ENCODE peak calls at places on chromosomes 7 and 10, in nine cellular contexts. One of them, this sample, is unnamed.

GRCh38 chr10:102119417-102120141 is 589 bp downstream of the LDB1 start:
- DNase-seq in psoas muscle: peak; percentile 75
- DNase-seq in SK-N-SH: peak; percentile 84
- DNase-seq in NAMALWA: peak; percentile 77
- DNase-seq in AG04450: peak; percentile 36
- DNase-seq in NK-92 treated with Interleukin-12 subunit alpha and Interleukin-12 subunit beta, amount 100 ng/mL, for 24 hours: no peak
- DNase-seq in GM12891: no peak
- DNase-seq in RCC 7860: peak; percentile 20
- DNase-seq in activated naive CD4-positive, alpha-beta T cell: peak; percentile 33
- DNase-seq in this sample: peak; percentile 62

GRCh38 chr7:27156508-27156898 is at the start of gene HOXA7:
- DNase-seq in psoas muscle: peak; percentile 93
- DNase-seq in SK-N-SH: peak; percentile 56
- DNase-seq in NAMALWA: no peak
- DNase-seq in AG04450: no peak
- DNase-seq in NK-92 treated with Interleukin-12 subunit alpha and Interleukin-12 subunit beta, amount 100 ng/mL, for 24 hours: peak; percentile 65
- DNase-seq in GM12891: no peak
- DNase-seq in RCC 7860: peak; percentile 3
- DNase-seq in activated naive CD4-positive, alpha-beta T cell: no peak
- DNase-seq in this sample: peak; percentile 79

GRCh38 chr10:52729259-52730104 is 43.1 kb downstream of the MBL2 start:
- DNase-seq in psoas muscle: no peak
- DNase-seq in SK-N-SH: peak; percentile 56
- DNase-seq in NAMALWA: peak; percentile 44
- DNase-seq in AG04450: no peak
- DNase-seq in NK-92 treated with Interleukin-12 subunit alpha and Interleukin-12 subunit beta, amount 100 ng/mL, for 24 hours: no peak
- DNase-seq in GM12891: no peak
- DNase-seq in RCC 7860: peak; percentile 33
- DNase-seq in activated naive CD4-positive, alpha-beta T cell: no peak
- DNase-seq in this sample: peak; percentile 40

GRCh38 chr10:78296794-78297193 is 263.1 kb downstream of the RPS24 start:
- DNase-seq in psoas muscle: no peak
- DNase-seq in SK-N-SH: no peak
- DNase-seq in NAMALWA: no peak
- DNase-seq in AG04450: no peak
- DNase-seq in NK-92 treated with Interleukin-12 subunit alpha and Interleukin-12 subunit beta, amount 100 ng/mL, for 24 hours: no peak
- DNase-seq in GM12891: no peak
- DNase-seq in RCC 7860: no peak
- DNase-seq in activated naive CD4-positive, alpha-beta T cell: no peak
- DNase-seq in this sample: no peak

GRCh38 chr7:1758859-1759521 is 88.9 kb downstream of the ELFN1 start:
- DNase-seq in psoas muscle: no peak
- DNase-seq in SK-N-SH: no peak
- DNase-seq in NAMALWA: no peak
- DNase-seq in AG04450: no peak
- DNase-seq in NK-92 treated with Interleukin-12 subunit alpha and Interleukin-12 subunit beta, amount 100 ng/mL, for 24 hours: no peak
- DNase-seq in GM12891: no peak
- DNase-seq in RCC 7860: no peak
- DNase-seq in activated naive CD4-positive, alpha-beta T cell: no peak
- DNase-seq in this sample: no peak

GRCh38 chr7:77247206-77247850 is 47.7 kb upstream of the FGL2 start:
- DNase-seq in psoas muscle: peak; percentile 74
- DNase-seq in SK-N-SH: peak; percentile 72
- DNase-seq in NAMALWA: peak; percentile 93
- DNase-seq in AG04450: peak; percentile 49
- DNase-seq in NK-92 treated with Interleukin-12 subunit alpha and Interleukin-12 subunit beta, amount 100 ng/mL, for 24 hours: peak; percentile 73
- DNase-seq in GM12891: no peak
- DNase-seq in RCC 7860: peak; percentile 58
- DNase-seq in activated naive CD4-positive, alpha-beta T cell: peak; percentile 83
- DNase-seq in this sample: peak; percentile 76

GRCh38 chr10:110081914-110082313 is 74.1 kb downstream of the ADD3 start:
- DNase-seq in psoas muscle: no peak
- DNase-seq in SK-N-SH: no peak
- DNase-seq in NAMALWA: no peak
- DNase-seq in AG04450: no peak
- DNase-seq in NK-92 treated with Interleukin-12 subunit alpha and Interleukin-12 subunit beta, amount 100 ng/mL, for 24 hours: no peak
- DNase-seq in GM12891: no peak
- DNase-seq in RCC 7860: no peak
- DNase-seq in activated naive CD4-positive, alpha-beta T cell: no peak
- DNase-seq in this sample: peak; percentile 86

GRCh38 chr10:70723771-70724170 is 51.5 kb downstream of the ADAMTS14 start:
- DNase-seq in psoas muscle: no peak
- DNase-seq in SK-N-SH: no peak
- DNase-seq in NAMALWA: no peak
- DNase-seq in AG04450: no peak
- DNase-seq in NK-92 treated with Interleukin-12 subunit alpha and Interleukin-12 subunit beta, amount 100 ng/mL, for 24 hours: no peak
- DNase-seq in GM12891: no peak
- DNase-seq in RCC 7860: no peak
- DNase-seq in activated naive CD4-positive, alpha-beta T cell: no peak
- DNase-seq in this sample: no peak

GRCh38 chr10:28890121-28890950 is 213.0 kb downstream of the BAMBI start:
- DNase-seq in psoas muscle: no peak
- DNase-seq in SK-N-SH: no peak
- DNase-seq in NAMALWA: no peak
- DNase-seq in AG04450: no peak
- DNase-seq in NK-92 treated with Interleukin-12 subunit alpha and Interleukin-12 subunit beta, amount 100 ng/mL, for 24 hours: no peak
- DNase-seq in GM12891: no peak
- DNase-seq in RCC 7860: no peak
- DNase-seq in activated naive CD4-positive, alpha-beta T cell: no peak
- DNase-seq in this sample: peak; percentile 35

GRCh38 chr7:30281791-30282190 is 2.6 kb upstream of the ZNRF2 start:
- DNase-seq in psoas muscle: no peak
- DNase-seq in SK-N-SH: no peak
- DNase-seq in NAMALWA: no peak
- DNase-seq in AG04450: no peak
- DNase-seq in NK-92 treated with Interleukin-12 subunit alpha and Interleukin-12 subunit beta, amount 100 ng/mL, for 24 hours: no peak
- DNase-seq in GM12891: no peak
- DNase-seq in RCC 7860: no peak
- DNase-seq in activated naive CD4-positive, alpha-beta T cell: no peak
- DNase-seq in this sample: no peak

GRCh38 chr7:92740713-92741126 is 95.7 kb downstream of the CDK6 start:
- DNase-seq in psoas muscle: no peak
- DNase-seq in SK-N-SH: no peak
- DNase-seq in NAMALWA: no peak
- DNase-seq in AG04450: peak; percentile 71
- DNase-seq in NK-92 treated with Interleukin-12 subunit alpha and Interleukin-12 subunit beta, amount 100 ng/mL, for 24 hours: no peak
- DNase-seq in GM12891: no peak
- DNase-seq in RCC 7860: peak; percentile 93
- DNase-seq in activated naive CD4-positive, alpha-beta T cell: no peak
- DNase-seq in this sample: peak; percentile 81

GRCh38 chr7:37346761-37347160 is 101.9 kb downstream of the ELMO1 start:
- DNase-seq in psoas muscle: no peak
- DNase-seq in SK-N-SH: no peak
- DNase-seq in NAMALWA: no peak
- DNase-seq in AG04450: no peak
- DNase-seq in NK-92 treated with Interleukin-12 subunit alpha and Interleukin-12 subunit beta, amount 100 ng/mL, for 24 hours: no peak
- DNase-seq in GM12891: no peak
- DNase-seq in RCC 7860: no peak
- DNase-seq in activated naive CD4-positive, alpha-beta T cell: no peak
- DNase-seq in this sample: no peak

GRCh38 chr7:131933890-131934289 is 377.5 kb upstream of the PODXL start:
- DNase-seq in psoas muscle: no peak
- DNase-seq in SK-N-SH: no peak
- DNase-seq in NAMALWA: no peak
- DNase-seq in AG04450: no peak
- DNase-seq in NK-92 treated with Interleukin-12 subunit alpha and Interleukin-12 subunit beta, amount 100 ng/mL, for 24 hours: no peak
- DNase-seq in GM12891: no peak
- DNase-seq in RCC 7860: no peak
- DNase-seq in activated naive CD4-positive, alpha-beta T cell: no peak
- DNase-seq in this sample: no peak

GRCh38 chr7:38775503-38775902 is 133.5 kb downstream of the VPS41 start:
- DNase-seq in psoas muscle: no peak
- DNase-seq in SK-N-SH: no peak
- DNase-seq in NAMALWA: no peak
- DNase-seq in AG04450: no peak
- DNase-seq in NK-92 treated with Interleukin-12 subunit alpha and Interleukin-12 subunit beta, amount 100 ng/mL, for 24 hours: no peak
- DNase-seq in GM12891: no peak
- DNase-seq in RCC 7860: no peak
- DNase-seq in activated naive CD4-positive, alpha-beta T cell: no peak
- DNase-seq in this sample: no peak

GRCh38 chr7:5207131-5207530 is 17.1 kb downstream of the WIPI2 start:
- DNase-seq in psoas muscle: no peak
- DNase-seq in SK-N-SH: no peak
- DNase-seq in NAMALWA: no peak
- DNase-seq in AG04450: no peak
- DNase-seq in NK-92 treated with Interleukin-12 subunit alpha and Interleukin-12 subunit beta, amount 100 ng/mL, for 24 hours: no peak
- DNase-seq in GM12891: no peak
- DNase-seq in RCC 7860: no peak
- DNase-seq in activated naive CD4-positive, alpha-beta T cell: no peak
- DNase-seq in this sample: no peak

GRCh38 chr10:29022513-29022912 is 266.4 kb upstream of the LYZL1 start:
- DNase-seq in psoas muscle: no peak
- DNase-seq in SK-N-SH: peak; percentile 48
- DNase-seq in NAMALWA: no peak
- DNase-seq in AG04450: no peak
- DNase-seq in NK-92 treated with Interleukin-12 subunit alpha and Interleukin-12 subunit beta, amount 100 ng/mL, for 24 hours: no peak
- DNase-seq in GM12891: no peak
- DNase-seq in RCC 7860: no peak
- DNase-seq in activated naive CD4-positive, alpha-beta T cell: no peak
- DNase-seq in this sample: no peak

GRCh38 chr7:102152672-102153585 is 133.7 kb upstream of the SH2B2 start:
- DNase-seq in psoas muscle: no peak
- DNase-seq in SK-N-SH: no peak
- DNase-seq in NAMALWA: peak; percentile 27
- DNase-seq in AG04450: no peak
- DNase-seq in NK-92 treated with Interleukin-12 subunit alpha and Interleukin-12 subunit beta, amount 100 ng/mL, for 24 hours: no peak
- DNase-seq in GM12891: no peak
- DNase-seq in RCC 7860: peak; percentile 39
- DNase-seq in activated naive CD4-positive, alpha-beta T cell: no peak
- DNase-seq in this sample: peak; percentile 23

GRCh38 chr7:45938626-45939302 is 17.7 kb upstream of the IGFBP3 start:
- DNase-seq in psoas muscle: no peak
- DNase-seq in SK-N-SH: no peak
- DNase-seq in NAMALWA: no peak
- DNase-seq in AG04450: no peak
- DNase-seq in NK-92 treated with Interleukin-12 subunit alpha and Interleukin-12 subunit beta, amount 100 ng/mL, for 24 hours: no peak
- DNase-seq in GM12891: no peak
- DNase-seq in RCC 7860: no peak
- DNase-seq in activated naive CD4-positive, alpha-beta T cell: no peak
- DNase-seq in this sample: no peak

GRCh38 chr10:98254234-98254858 is 13.6 kb downstream of the LOXL4 start:
- DNase-seq in psoas muscle: no peak
- DNase-seq in SK-N-SH: peak; percentile 65
- DNase-seq in NAMALWA: no peak
- DNase-seq in AG04450: no peak
- DNase-seq in NK-92 treated with Interleukin-12 subunit alpha and Interleukin-12 subunit beta, amount 100 ng/mL, for 24 hours: no peak
- DNase-seq in GM12891: no peak
- DNase-seq in RCC 7860: no peak
- DNase-seq in activated naive CD4-positive, alpha-beta T cell: no peak
- DNase-seq in this sample: no peak

GRCh38 chr7:4882169-4882741 is 1.3 kb downstream of the RADIL start:
- DNase-seq in psoas muscle: peak; percentile 82
- DNase-seq in SK-N-SH: peak; percentile 88
- DNase-seq in NAMALWA: no peak
- DNase-seq in AG04450: no peak
- DNase-seq in NK-92 treated with Interleukin-12 subunit alpha and Interleukin-12 subunit beta, amount 100 ng/mL, for 24 hours: no peak
- DNase-seq in GM12891: no peak
- DNase-seq in RCC 7860: no peak
- DNase-seq in activated naive CD4-positive, alpha-beta T cell: no peak
- DNase-seq in this sample: peak; percentile 65

GRCh38 chr7:95916573-95917371 is 144.4 kb downstream of the DYNC1I1 start:
- DNase-seq in psoas muscle: peak; percentile 80
- DNase-seq in SK-N-SH: peak; percentile 57
- DNase-seq in NAMALWA: peak; percentile 85
- DNase-seq in AG04450: peak; percentile 42
- DNase-seq in NK-92 treated with Interleukin-12 subunit alpha and Interleukin-12 subunit beta, amount 100 ng/mL, for 24 hours: peak; percentile 74
- DNase-seq in GM12891: peak; percentile 27
- DNase-seq in RCC 7860: peak; percentile 28
- DNase-seq in activated naive CD4-positive, alpha-beta T cell: peak; percentile 71
- DNase-seq in this sample: peak; percentile 67

GRCh38 chr10:58573970-58574538 is 61.4 kb downstream of the BICC1 start:
- DNase-seq in psoas muscle: no peak
- DNase-seq in SK-N-SH: no peak
- DNase-seq in NAMALWA: no peak
- DNase-seq in AG04450: no peak
- DNase-seq in NK-92 treated with Interleukin-12 subunit alpha and Interleukin-12 subunit beta, amount 100 ng/mL, for 24 hours: no peak
- DNase-seq in GM12891: no peak
- DNase-seq in RCC 7860: no peak
- DNase-seq in activated naive CD4-positive, alpha-beta T cell: no peak
- DNase-seq in this sample: peak; percentile 29

GRCh38 chr10:28180654-28181053 is 122.2 kb downstream of the MPP7 start:
- DNase-seq in psoas muscle: no peak
- DNase-seq in SK-N-SH: no peak
- DNase-seq in NAMALWA: no peak
- DNase-seq in AG04450: no peak
- DNase-seq in NK-92 treated with Interleukin-12 subunit alpha and Interleukin-12 subunit beta, amount 100 ng/mL, for 24 hours: no peak
- DNase-seq in GM12891: no peak
- DNase-seq in RCC 7860: peak; percentile 8
- DNase-seq in activated naive CD4-positive, alpha-beta T cell: no peak
- DNase-seq in this sample: no peak

GRCh38 chr10:58645762-58646161 is 133.1 kb downstream of the BICC1 start:
- DNase-seq in psoas muscle: no peak
- DNase-seq in SK-N-SH: no peak
- DNase-seq in NAMALWA: no peak
- DNase-seq in AG04450: no peak
- DNase-seq in NK-92 treated with Interleukin-12 subunit alpha and Interleukin-12 subunit beta, amount 100 ng/mL, for 24 hours: no peak
- DNase-seq in GM12891: no peak
- DNase-seq in RCC 7860: no peak
- DNase-seq in activated naive CD4-positive, alpha-beta T cell: no peak
- DNase-seq in this sample: no peak